ENCODE peak calls at places on chromosomes 3 and 15, in nine cellular contexts. One of them, this sample, is unnamed.

GRCh38 chr3:114260152-114260551 is 22.8 kb upstream of the ZNF80 start:
- DNase-seq in esophagus squamous epithelium: no peak
- DNase-seq in H9: no peak
- DNase-seq in nephron progenitor cell: no peak
- DNase-seq in cardiac fibroblast: no peak
- DNase-seq in left ventricle myocardium inferior: no peak
- DNase-seq in WTC11: no peak
- DNase-seq in AG09319: no peak
- DNase-seq in activated B cell treated with CpG ODN at 0.5 μM for 24 hours: no peak
- DNase-seq in this sample: no peak

GRCh38 chr3:179672918-179673317 is 20.1 kb downstream of the USP13 start:
- DNase-seq in esophagus squamous epithelium: no peak
- DNase-seq in H9: no peak
- DNase-seq in nephron progenitor cell: no peak
- DNase-seq in cardiac fibroblast: no peak
- DNase-seq in left ventricle myocardium inferior: no peak
- DNase-seq in WTC11: no peak
- DNase-seq in AG09319: no peak
- DNase-seq in activated B cell treated with CpG ODN at 0.5 μM for 24 hours: no peak
- DNase-seq in this sample: no peak

GRCh38 chr3:155519081-155519480 is 225.6 kb upstream of the STRIT1 start:
- DNase-seq in esophagus squamous epithelium: no peak
- DNase-seq in H9: no peak
- DNase-seq in nephron progenitor cell: no peak
- DNase-seq in cardiac fibroblast: no peak
- DNase-seq in left ventricle myocardium inferior: no peak
- DNase-seq in WTC11: no peak
- DNase-seq in AG09319: no peak
- DNase-seq in activated B cell treated with CpG ODN at 0.5 μM for 24 hours: no peak
- DNase-seq in this sample: no peak

GRCh38 chr15:28033443-28033842 is 65.7 kb downstream of the OCA2 start:
- DNase-seq in esophagus squamous epithelium: no peak
- DNase-seq in H9: no peak
- DNase-seq in nephron progenitor cell: no peak
- DNase-seq in cardiac fibroblast: no peak
- DNase-seq in left ventricle myocardium inferior: no peak
- DNase-seq in WTC11: no peak
- DNase-seq in AG09319: no peak
- DNase-seq in activated B cell treated with CpG ODN at 0.5 μM for 24 hours: no peak
- DNase-seq in this sample: no peak

GRCh38 chr3:196082471-196082971 is 631 bp upstream of the TFRC start:
- DNase-seq in esophagus squamous epithelium: no peak
- DNase-seq in H9: no peak
- DNase-seq in nephron progenitor cell: no peak
- DNase-seq in cardiac fibroblast: no peak
- DNase-seq in left ventricle myocardium inferior: no peak
- DNase-seq in WTC11: no peak
- DNase-seq in AG09319: no peak
- DNase-seq in activated B cell treated with CpG ODN at 0.5 μM for 24 hours: no peak
- DNase-seq in this sample: no peak

GRCh38 chr3:114839476-114839875 is 307.6 kb downstream of the ZBTB20 start:
- DNase-seq in esophagus squamous epithelium: no peak
- DNase-seq in H9: no peak
- DNase-seq in nephron progenitor cell: no peak
- DNase-seq in cardiac fibroblast: no peak
- DNase-seq in left ventricle myocardium inferior: no peak
- DNase-seq in WTC11: no peak
- DNase-seq in AG09319: no peak
- DNase-seq in activated B cell treated with CpG ODN at 0.5 μM for 24 hours: no peak
- DNase-seq in this sample: no peak

GRCh38 chr15:89948796-89949195 is 36.0 kb upstream of the ARPIN start:
- DNase-seq in esophagus squamous epithelium: no peak
- DNase-seq in H9: no peak
- DNase-seq in nephron progenitor cell: no peak
- DNase-seq in cardiac fibroblast: no peak
- DNase-seq in left ventricle myocardium inferior: no peak
- DNase-seq in WTC11: no peak
- DNase-seq in AG09319: no peak
- DNase-seq in activated B cell treated with CpG ODN at 0.5 μM for 24 hours: no peak
- DNase-seq in this sample: no peak

GRCh38 chr3:155853214-155854146 is 747 bp downstream of the SLC33A1 start:
- DNase-seq in esophagus squamous epithelium: no peak
- DNase-seq in H9: no peak
- DNase-seq in nephron progenitor cell: peak; percentile 59
- DNase-seq in cardiac fibroblast: peak; percentile 31
- DNase-seq in left ventricle myocardium inferior: peak; percentile 22
- DNase-seq in WTC11: peak; percentile 34
- DNase-seq in AG09319: no peak
- DNase-seq in activated B cell treated with CpG ODN at 0.5 μM for 24 hours: no peak
- DNase-seq in this sample: no peak

GRCh38 chr3:12752111-12752510 is 6.9 kb downstream of the TMEM40 start:
- DNase-seq in esophagus squamous epithelium: no peak
- DNase-seq in H9: no peak
- DNase-seq in nephron progenitor cell: no peak
- DNase-seq in cardiac fibroblast: peak; percentile 11
- DNase-seq in left ventricle myocardium inferior: no peak
- DNase-seq in WTC11: no peak
- DNase-seq in AG09319: no peak
- DNase-seq in activated B cell treated with CpG ODN at 0.5 μM for 24 hours: no peak
- DNase-seq in this sample: no peak

GRCh38 chr3:72155391-72156064 is 370.6 kb upstream of the PROK2 start:
- DNase-seq in esophagus squamous epithelium: no peak
- DNase-seq in H9: no peak
- DNase-seq in nephron progenitor cell: no peak
- DNase-seq in cardiac fibroblast: peak; percentile 98
- DNase-seq in left ventricle myocardium inferior: peak; percentile 35
- DNase-seq in WTC11: no peak
- DNase-seq in AG09319: peak; percentile 95
- DNase-seq in activated B cell treated with CpG ODN at 0.5 μM for 24 hours: no peak
- DNase-seq in this sample: peak; percentile 98

GRCh38 chr3:56423537-56424209 is 44.6 kb downstream of the ERC2 start:
- DNase-seq in esophagus squamous epithelium: no peak
- DNase-seq in H9: no peak
- DNase-seq in nephron progenitor cell: no peak
- DNase-seq in cardiac fibroblast: no peak
- DNase-seq in left ventricle myocardium inferior: no peak
- DNase-seq in WTC11: no peak
- DNase-seq in AG09319: no peak
- DNase-seq in activated B cell treated with CpG ODN at 0.5 μM for 24 hours: no peak
- DNase-seq in this sample: no peak

GRCh38 chr15:67818464-67818863 is 6.8 kb upstream of the SKOR1 start:
- DNase-seq in esophagus squamous epithelium: no peak
- DNase-seq in H9: peak; percentile 4
- DNase-seq in nephron progenitor cell: no peak
- DNase-seq in cardiac fibroblast: no peak
- DNase-seq in left ventricle myocardium inferior: no peak
- DNase-seq in WTC11: peak; percentile 3
- DNase-seq in AG09319: no peak
- DNase-seq in activated B cell treated with CpG ODN at 0.5 μM for 24 hours: no peak
- DNase-seq in this sample: no peak

DNA sequence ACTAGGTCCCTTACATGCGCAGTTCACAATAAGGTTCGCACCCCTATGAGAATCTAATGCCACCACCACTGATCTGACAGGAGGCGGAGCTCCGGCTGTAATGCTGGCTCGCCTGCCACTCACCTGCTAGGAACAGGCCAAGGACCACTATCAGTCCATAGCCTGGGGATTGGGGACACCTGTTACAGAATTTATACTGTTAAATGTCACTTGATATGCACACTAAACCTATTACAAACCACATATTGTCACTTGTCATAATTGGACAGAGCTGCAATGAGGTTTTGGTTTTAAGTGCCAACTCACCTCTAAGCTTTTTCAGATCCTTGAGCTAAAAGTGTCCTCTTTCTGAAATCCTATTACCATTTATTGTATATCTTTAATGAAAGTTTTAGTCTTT is 507.9 kb upstream of the TPRG1 start:
- DNase-seq in esophagus squamous epithelium: no peak
- DNase-seq in H9: no peak
- DNase-seq in nephron progenitor cell: no peak
- DNase-seq in cardiac fibroblast: no peak
- DNase-seq in left ventricle myocardium inferior: no peak
- DNase-seq in WTC11: no peak
- DNase-seq in AG09319: no peak
- DNase-seq in activated B cell treated with CpG ODN at 0.5 μM for 24 hours: no peak
- DNase-seq in this sample: no peak
- TF ChIP-seq CTCF in esophagus squamous epithelium: no peak
- TF ChIP-seq CTCF in H9: no peak
- TF ChIP-seq CTCF in nephron progenitor cell: no peak
- TF ChIP-seq CTCF in cardiac fibroblast: no peak
- TF ChIP-seq CTCF in left ventricle myocardium inferior: no peak
- TF ChIP-seq CTCF in WTC11: no peak
- TF ChIP-seq CTCF in AG09319: no peak
- TF ChIP-seq CTCF in activated B cell treated with CpG ODN at 0.5 μM for 24 hours: no peak
- TF ChIP-seq CTCF in this sample: no peak

GRCh38 chr3:40782086-40782721 is 257.4 kb downstream of the ZNF621 start:
- DNase-seq in esophagus squamous epithelium: no peak
- DNase-seq in H9: no peak
- DNase-seq in nephron progenitor cell: no peak
- DNase-seq in cardiac fibroblast: peak; percentile 6
- DNase-seq in left ventricle myocardium inferior: no peak
- DNase-seq in WTC11: no peak
- DNase-seq in AG09319: no peak
- DNase-seq in activated B cell treated with CpG ODN at 0.5 μM for 24 hours: no peak
- DNase-seq in this sample: no peak
- TF ChIP-seq CTCF in esophagus squamous epithelium: no peak
- TF ChIP-seq CTCF in H9: peak; percentile 56
- TF ChIP-seq CTCF in nephron progenitor cell: no peak
- TF ChIP-seq CTCF in cardiac fibroblast: peak; percentile 25
- TF ChIP-seq CTCF in left ventricle myocardium inferior: peak; percentile 20
- TF ChIP-seq CTCF in WTC11: no peak
- TF ChIP-seq CTCF in AG09319: no peak
- TF ChIP-seq CTCF in activated B cell treated with CpG ODN at 0.5 μM for 24 hours: no peak
- TF ChIP-seq CTCF in this sample: no peak

GRCh38 chr3:112730210-112730609 is 89.3 kb upstream of the CCDC80 start:
- DNase-seq in esophagus squamous epithelium: no peak
- DNase-seq in H9: no peak
- DNase-seq in nephron progenitor cell: no peak
- DNase-seq in cardiac fibroblast: peak; percentile 28
- DNase-seq in left ventricle myocardium inferior: no peak
- DNase-seq in WTC11: no peak
- DNase-seq in AG09319: no peak
- DNase-seq in activated B cell treated with CpG ODN at 0.5 μM for 24 hours: no peak
- DNase-seq in this sample: no peak
- TF ChIP-seq CTCF in esophagus squamous epithelium: no peak
- TF ChIP-seq CTCF in H9: no peak
- TF ChIP-seq CTCF in nephron progenitor cell: no peak
- TF ChIP-seq CTCF in cardiac fibroblast: peak; percentile 32
- TF ChIP-seq CTCF in left ventricle myocardium inferior: no peak
- TF ChIP-seq CTCF in WTC11: no peak
- TF ChIP-seq CTCF in AG09319: no peak
- TF ChIP-seq CTCF in activated B cell treated with CpG ODN at 0.5 μM for 24 hours: no peak
- TF ChIP-seq CTCF in this sample: no peak

GRCh38 chr3:192795021-192795420 is 67.7 kb upstream of the FGF12 start:
- DNase-seq in esophagus squamous epithelium: no peak
- DNase-seq in H9: no peak
- DNase-seq in nephron progenitor cell: no peak
- DNase-seq in cardiac fibroblast: peak; percentile 27
- DNase-seq in left ventricle myocardium inferior: no peak
- DNase-seq in WTC11: no peak
- DNase-seq in AG09319: no peak
- DNase-seq in activated B cell treated with CpG ODN at 0.5 μM for 24 hours: no peak
- DNase-seq in this sample: no peak
- TF ChIP-seq CTCF in esophagus squamous epithelium: no peak
- TF ChIP-seq CTCF in H9: no peak
- TF ChIP-seq CTCF in nephron progenitor cell: no peak
- TF ChIP-seq CTCF in cardiac fibroblast: no peak
- TF ChIP-seq CTCF in left ventricle myocardium inferior: no peak
- TF ChIP-seq CTCF in WTC11: no peak
- TF ChIP-seq CTCF in AG09319: no peak
- TF ChIP-seq CTCF in activated B cell treated with CpG ODN at 0.5 μM for 24 hours: no peak
- TF ChIP-seq CTCF in this sample: no peak

GRCh38 chr3:159763466-159764210 is 225.0 kb upstream of the IL12A start:
- DNase-seq in esophagus squamous epithelium: no peak
- DNase-seq in H9: peak; percentile 91
- DNase-seq in nephron progenitor cell: peak; percentile 81
- DNase-seq in cardiac fibroblast: peak; percentile 86
- DNase-seq in left ventricle myocardium inferior: peak; percentile 82
- DNase-seq in WTC11: peak; percentile 81
- DNase-seq in AG09319: peak; percentile 49
- DNase-seq in activated B cell treated with CpG ODN at 0.5 μM for 24 hours: peak; percentile 45
- DNase-seq in this sample: no peak
- TF ChIP-seq CTCF in esophagus squamous epithelium: no peak
- TF ChIP-seq CTCF in H9: peak; percentile 34
- TF ChIP-seq CTCF in nephron progenitor cell: no peak
- TF ChIP-seq CTCF in cardiac fibroblast: peak; percentile 8
- TF ChIP-seq CTCF in left ventricle myocardium inferior: peak; percentile 65
- TF ChIP-seq CTCF in WTC11: no peak
- TF ChIP-seq CTCF in AG09319: no peak
- TF ChIP-seq CTCF in activated B cell treated with CpG ODN at 0.5 μM for 24 hours: no peak
- TF ChIP-seq CTCF in this sample: peak; percentile 21

DNA sequence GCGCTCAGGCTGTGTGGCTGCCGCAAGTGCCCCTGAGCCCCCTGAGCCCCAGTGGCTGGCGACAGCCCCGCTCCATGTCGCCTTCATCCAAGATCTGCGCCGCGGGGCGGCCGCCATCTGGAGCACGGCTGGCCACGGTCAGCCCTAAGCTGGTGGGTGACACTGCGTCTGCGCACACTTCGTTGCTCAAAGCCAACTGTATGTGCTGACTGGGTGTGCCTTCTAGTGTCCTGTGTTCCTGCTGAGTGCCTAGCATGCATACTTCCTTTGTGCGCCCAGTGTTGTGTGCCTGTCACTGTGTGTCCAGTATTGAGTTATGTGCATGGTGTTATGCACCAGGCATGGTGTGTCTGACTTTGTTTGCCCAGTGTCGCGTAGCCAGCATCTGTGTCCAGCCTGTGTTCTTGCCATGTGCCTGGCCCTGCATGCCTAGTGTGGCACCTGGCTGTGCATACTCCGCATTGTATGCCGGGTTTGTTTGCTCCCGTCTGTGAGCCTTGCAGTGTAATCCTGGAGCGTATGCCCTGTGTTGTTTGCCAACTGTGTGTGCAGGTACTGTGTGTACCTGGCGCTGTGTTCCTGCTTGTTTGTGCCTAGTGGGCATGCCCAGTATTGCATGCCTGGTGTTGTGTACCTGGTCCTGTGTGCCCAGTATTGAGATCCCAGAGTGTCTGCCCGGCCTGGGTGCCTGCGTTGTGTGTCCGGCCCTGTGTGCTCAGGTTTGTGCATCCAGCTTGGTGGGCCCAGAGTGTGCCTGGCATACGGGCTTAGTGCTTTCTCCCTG is 54.7 kb upstream of the CHRNA7 start:
- DNase-seq in esophagus squamous epithelium: no peak
- DNase-seq in H9: no peak
- DNase-seq in nephron progenitor cell: peak; percentile 13
- DNase-seq in cardiac fibroblast: peak; percentile 7
- DNase-seq in left ventricle myocardium inferior: no peak
- DNase-seq in WTC11: peak; percentile 28
- DNase-seq in AG09319: no peak
- DNase-seq in activated B cell treated with CpG ODN at 0.5 μM for 24 hours: no peak
- DNase-seq in this sample: no peak
- TF ChIP-seq CTCF in esophagus squamous epithelium: no peak
- TF ChIP-seq CTCF in H9: peak; percentile 41
- TF ChIP-seq CTCF in nephron progenitor cell: no peak
- TF ChIP-seq CTCF in cardiac fibroblast: peak; percentile 16
- TF ChIP-seq CTCF in left ventricle myocardium inferior: no peak
- TF ChIP-seq CTCF in WTC11: peak; percentile 55
- TF ChIP-seq CTCF in AG09319: no peak
- TF ChIP-seq CTCF in activated B cell treated with CpG ODN at 0.5 μM for 24 hours: no peak
- TF ChIP-seq CTCF in this sample: no peak

GRCh38 chr3:169901453-169901852 is 9.9 kb upstream of the SAMD7 start:
- DNase-seq in esophagus squamous epithelium: no peak
- DNase-seq in H9: no peak
- DNase-seq in nephron progenitor cell: no peak
- DNase-seq in cardiac fibroblast: no peak
- DNase-seq in left ventricle myocardium inferior: no peak
- DNase-seq in WTC11: no peak
- DNase-seq in AG09319: no peak
- DNase-seq in activated B cell treated with CpG ODN at 0.5 μM for 24 hours: no peak
- DNase-seq in this sample: no peak
- TF ChIP-seq CTCF in esophagus squamous epithelium: no peak
- TF ChIP-seq CTCF in H9: no peak
- TF ChIP-seq CTCF in nephron progenitor cell: no peak
- TF ChIP-seq CTCF in cardiac fibroblast: no peak
- TF ChIP-seq CTCF in left ventricle myocardium inferior: no peak
- TF ChIP-seq CTCF in WTC11: no peak
- TF ChIP-seq CTCF in AG09319: no peak
- TF ChIP-seq CTCF in activated B cell treated with CpG ODN at 0.5 μM for 24 hours: no peak
- TF ChIP-seq CTCF in this sample: no peak

This sample was measured in AG04449.